ENCODE peak calls at places on chromosomes 3 and 15, in five cellular contexts. One of them, this sample, is unnamed.

GRCh38 chr15:45522931-45523331 is 376 bp upstream of the SLC30A4 start:
- DNase-seq in foreskin fibroblast: peak; percentile 23
- DNase-seq in mucosa of descending colon: no peak
- DNase-seq in MM.1S: peak; percentile 9
- DNase-seq in ovary: no peak
- DNase-seq in this sample: peak; percentile 41

GRCh38 chr3:153042088-153042487 is 119.9 kb upstream of the RAP2B start:
- DNase-seq in foreskin fibroblast: no peak
- DNase-seq in mucosa of descending colon: no peak
- DNase-seq in MM.1S: no peak
- DNase-seq in ovary: no peak
- DNase-seq in this sample: no peak

GRCh38 chr15:98658831-98659699 is 10.7 kb downstream of the IGF1R start:
- DNase-seq in foreskin fibroblast: no peak
- DNase-seq in mucosa of descending colon: no peak
- DNase-seq in MM.1S: peak; percentile 64
- DNase-seq in ovary: no peak
- DNase-seq in this sample: peak; percentile 39

GRCh38 chr3:32432711-32433530 is 41.3 kb downstream of the CMTM7 start:
- DNase-seq in foreskin fibroblast: peak; percentile 28
- DNase-seq in mucosa of descending colon: no peak
- DNase-seq in MM.1S: peak; percentile 83
- DNase-seq in ovary: no peak
- DNase-seq in this sample: no peak

GRCh38 chr3:52054689-52055511 is 1.5 kb downstream of the DUSP7 start:
- DNase-seq in foreskin fibroblast: no peak
- DNase-seq in mucosa of descending colon: peak; percentile 65
- DNase-seq in MM.1S: peak; percentile 21
- DNase-seq in ovary: peak; percentile 61
- DNase-seq in this sample: no peak

GRCh38 chr3:111714305-111714704 is 119.2 kb upstream of the ZBED2 start:
- DNase-seq in foreskin fibroblast: no peak
- DNase-seq in mucosa of descending colon: no peak
- DNase-seq in MM.1S: no peak
- DNase-seq in ovary: no peak
- DNase-seq in this sample: peak; percentile 48

GRCh38 chr3:152405915-152406802 is 137.4 kb downstream of the MBNL1 start:
- DNase-seq in foreskin fibroblast: peak; percentile 81
- DNase-seq in mucosa of descending colon: no peak
- DNase-seq in MM.1S: no peak
- DNase-seq in ovary: no peak
- DNase-seq in this sample: peak; percentile 70

GRCh38 chr3:47475029-47475569 is 642 bp downstream of the SCAP start:
- DNase-seq in foreskin fibroblast: peak; percentile 11
- DNase-seq in mucosa of descending colon: no peak
- DNase-seq in MM.1S: peak; percentile 22
- DNase-seq in ovary: no peak
- DNase-seq in this sample: peak; percentile 33

GRCh38 chr3:17023006-17023664 is 138.4 kb downstream of the PLCL2 start:
- DNase-seq in foreskin fibroblast: no peak
- DNase-seq in mucosa of descending colon: no peak
- DNase-seq in MM.1S: no peak
- DNase-seq in ovary: no peak
- DNase-seq in this sample: peak; percentile 26

GRCh38 chr3:185009650-185010049 is 143.2 kb downstream of the C3orf70 start:
- DNase-seq in foreskin fibroblast: no peak
- DNase-seq in mucosa of descending colon: no peak
- DNase-seq in MM.1S: no peak
- DNase-seq in ovary: no peak
- DNase-seq in this sample: no peak

GRCh38 chr3:42071720-42072582 is 19.2 kb upstream of the TRAK1 start:
- DNase-seq in foreskin fibroblast: peak; percentile 55
- DNase-seq in mucosa of descending colon: peak; percentile 75
- DNase-seq in MM.1S: peak; percentile 85
- DNase-seq in ovary: peak; percentile 63
- DNase-seq in this sample: peak; percentile 72

GRCh38 chr3:78101363-78101762 is 1061.5 kb downstream of the ROBO2 start:
- DNase-seq in foreskin fibroblast: peak; percentile 47
- DNase-seq in mucosa of descending colon: no peak
- DNase-seq in MM.1S: no peak
- DNase-seq in ovary: no peak
- DNase-seq in this sample: peak; percentile 90

GRCh38 chr15:78988361-78988911 is 43.6 kb upstream of the CTSH start:
- DNase-seq in foreskin fibroblast: peak; percentile 98
- DNase-seq in mucosa of descending colon: peak; percentile 79
- DNase-seq in MM.1S: no peak
- DNase-seq in ovary: peak; percentile 27
- DNase-seq in this sample: peak; percentile 97

GRCh38 chr15:31111091-31111647 is 9.6 kb upstream of the TRPM1 start:
- DNase-seq in foreskin fibroblast: no peak
- DNase-seq in mucosa of descending colon: no peak
- DNase-seq in MM.1S: no peak
- DNase-seq in ovary: no peak
- DNase-seq in this sample: no peak

GRCh38 chr15:47678047-47678446 is 39.3 kb upstream of the SEMA6D start:
- DNase-seq in foreskin fibroblast: no peak
- DNase-seq in mucosa of descending colon: no peak
- DNase-seq in MM.1S: no peak
- DNase-seq in ovary: no peak
- DNase-seq in this sample: no peak

GRCh38 chr15:28084547-28084946 is 14.6 kb downstream of the OCA2 start:
- DNase-seq in foreskin fibroblast: no peak
- DNase-seq in mucosa of descending colon: no peak
- DNase-seq in MM.1S: no peak
- DNase-seq in ovary: no peak
- DNase-seq in this sample: no peak

GRCh38 chr3:151724846-151725562 is 8.7 kb upstream of the AADACL2 start:
- DNase-seq in foreskin fibroblast: no peak
- DNase-seq in mucosa of descending colon: no peak
- DNase-seq in MM.1S: no peak
- DNase-seq in ovary: no peak
- DNase-seq in this sample: no peak

GRCh38 chr3:130746296-130747039 is at the start of gene PIK3R4:
- DNase-seq in foreskin fibroblast: peak; percentile 95
- DNase-seq in mucosa of descending colon: peak; percentile 92
- DNase-seq in MM.1S: peak; percentile 98
- DNase-seq in ovary: peak; percentile 92
- DNase-seq in this sample: peak; percentile 97

GRCh38 chr3:130748520-130748919 is 1.9 kb upstream of the PIK3R4 start:
- DNase-seq in foreskin fibroblast: no peak
- DNase-seq in mucosa of descending colon: no peak
- DNase-seq in MM.1S: no peak
- DNase-seq in ovary: no peak
- DNase-seq in this sample: no peak

GRCh38 chr3:130743354-130743753 is 3.3 kb downstream of the PIK3R4 start:
- DNase-seq in foreskin fibroblast: no peak
- DNase-seq in mucosa of descending colon: no peak
- DNase-seq in MM.1S: no peak
- DNase-seq in ovary: no peak
- DNase-seq in this sample: no peak

GRCh38 chr3:130748981-130749380 is 2.4 kb upstream of the PIK3R4 start:
- DNase-seq in foreskin fibroblast: peak; percentile 20
- DNase-seq in mucosa of descending colon: no peak
- DNase-seq in MM.1S: no peak
- DNase-seq in ovary: no peak
- DNase-seq in this sample: no peak
- H3K4me3 ChIP-seq in foreskin fibroblast: peak overlapping the region; percentile 65
- H3K4me3 ChIP-seq in mucosa of descending colon: no peak overlapping the region
- H3K4me3 ChIP-seq in MM.1S: no peak overlapping the region
- H3K4me3 ChIP-seq in ovary: no peak overlapping the region
- H3K4me3 ChIP-seq in this sample: no peak overlapping the region

DNA sequence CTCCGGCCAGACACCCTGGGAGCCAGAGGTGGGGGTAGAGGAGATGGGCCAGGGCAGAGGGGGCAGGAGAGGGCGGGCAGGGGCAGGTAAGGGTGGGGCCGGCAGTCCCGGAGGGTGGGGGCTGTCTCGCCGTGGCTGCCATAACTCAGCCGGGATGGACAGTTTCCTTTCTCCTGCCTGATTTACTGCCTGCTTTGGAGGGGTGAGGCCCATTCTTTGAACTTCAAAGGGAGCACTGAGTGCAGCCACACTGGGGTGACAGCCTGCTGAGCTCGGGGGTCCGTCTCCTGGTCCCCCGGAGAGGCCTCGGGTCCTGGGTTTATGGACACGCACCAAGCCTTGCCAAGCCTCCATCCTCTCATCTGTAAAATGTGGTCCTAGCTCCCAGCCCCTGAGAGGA is 135.4 kb downstream of the FBLN2 start:
- DNase-seq in foreskin fibroblast: no peak
- DNase-seq in mucosa of descending colon: no peak
- DNase-seq in MM.1S: no peak
- DNase-seq in ovary: no peak
- DNase-seq in this sample: no peak
- TF ChIP-seq CTCF in foreskin fibroblast: no peak
- TF ChIP-seq CTCF in mucosa of descending colon: no peak
- TF ChIP-seq CTCF in MM.1S: no peak
- TF ChIP-seq CTCF in ovary: no peak
- TF ChIP-seq CTCF in this sample: no peak

GRCh38 chr3:27729325-27729724 is 7.2 kb upstream of the EOMES start:
- DNase-seq in foreskin fibroblast: no peak
- DNase-seq in mucosa of descending colon: no peak
- DNase-seq in MM.1S: no peak
- DNase-seq in ovary: no peak
- DNase-seq in this sample: no peak

GRCh38 chr3:27726240-27726639 is 4.1 kb upstream of the EOMES start:
- DNase-seq in foreskin fibroblast: no peak
- DNase-seq in mucosa of descending colon: no peak
- DNase-seq in MM.1S: no peak
- DNase-seq in ovary: no peak
- DNase-seq in this sample: no peak

GRCh38 chr3:27730774-27731659 is 8.9 kb upstream of the EOMES start:
- DNase-seq in foreskin fibroblast: no peak
- DNase-seq in mucosa of descending colon: no peak
- DNase-seq in MM.1S: no peak
- DNase-seq in ovary: no peak
- DNase-seq in this sample: no peak

GRCh38 chr3:27729748-27730611 is 7.9 kb upstream of the EOMES start:
- DNase-seq in foreskin fibroblast: no peak
- DNase-seq in mucosa of descending colon: no peak
- DNase-seq in MM.1S: no peak
- DNase-seq in ovary: no peak
- DNase-seq in this sample: no peak

GRCh38 chr3:27728195-27729087 is 6.3 kb upstream of the EOMES start:
- DNase-seq in foreskin fibroblast: no peak
- DNase-seq in mucosa of descending colon: no peak
- DNase-seq in MM.1S: no peak
- DNase-seq in ovary: no peak
- DNase-seq in this sample: no peak
- H3K4me3 ChIP-seq in foreskin fibroblast: no peak overlapping the region
- H3K4me3 ChIP-seq in mucosa of descending colon: no peak overlapping the region
- H3K4me3 ChIP-seq in MM.1S: no peak overlapping the region
- H3K4me3 ChIP-seq in ovary: no peak overlapping the region
- H3K4me3 ChIP-seq in this sample: no peak overlapping the region

GRCh38 chr3:179872842-179873241 is 163.9 kb downstream of the PEX5L start:
- DNase-seq in foreskin fibroblast: no peak
- DNase-seq in mucosa of descending colon: no peak
- DNase-seq in MM.1S: no peak
- DNase-seq in ovary: no peak
- DNase-seq in this sample: no peak
- TF ChIP-seq CTCF in foreskin fibroblast: no peak
- TF ChIP-seq CTCF in mucosa of descending colon: no peak
- TF ChIP-seq CTCF in MM.1S: no peak
- TF ChIP-seq CTCF in ovary: no peak
- TF ChIP-seq CTCF in this sample: no peak

GRCh38 chr3:38555926-38556325 is 59.8 kb downstream of the EXOG start:
- DNase-seq in foreskin fibroblast: no peak
- DNase-seq in mucosa of descending colon: no peak
- DNase-seq in MM.1S: no peak
- DNase-seq in ovary: no peak
- DNase-seq in this sample: no peak

GRCh38 chr3:38558864-38559263 is 62.7 kb downstream of the EXOG start:
- DNase-seq in foreskin fibroblast: no peak
- DNase-seq in mucosa of descending colon: no peak
- DNase-seq in MM.1S: no peak
- DNase-seq in ovary: no peak
- DNase-seq in this sample: no peak

GRCh38 chr3:38555149-38555840 is 59.2 kb downstream of the EXOG start:
- DNase-seq in foreskin fibroblast: no peak
- DNase-seq in mucosa of descending colon: no peak
- DNase-seq in MM.1S: no peak
- DNase-seq in ovary: no peak
- DNase-seq in this sample: no peak

GRCh38 chr3:38554127-38554827 is 58.1 kb downstream of the EXOG start:
- DNase-seq in foreskin fibroblast: no peak
- DNase-seq in mucosa of descending colon: no peak
- DNase-seq in MM.1S: no peak
- DNase-seq in ovary: no peak
- DNase-seq in this sample: no peak

DNA sequence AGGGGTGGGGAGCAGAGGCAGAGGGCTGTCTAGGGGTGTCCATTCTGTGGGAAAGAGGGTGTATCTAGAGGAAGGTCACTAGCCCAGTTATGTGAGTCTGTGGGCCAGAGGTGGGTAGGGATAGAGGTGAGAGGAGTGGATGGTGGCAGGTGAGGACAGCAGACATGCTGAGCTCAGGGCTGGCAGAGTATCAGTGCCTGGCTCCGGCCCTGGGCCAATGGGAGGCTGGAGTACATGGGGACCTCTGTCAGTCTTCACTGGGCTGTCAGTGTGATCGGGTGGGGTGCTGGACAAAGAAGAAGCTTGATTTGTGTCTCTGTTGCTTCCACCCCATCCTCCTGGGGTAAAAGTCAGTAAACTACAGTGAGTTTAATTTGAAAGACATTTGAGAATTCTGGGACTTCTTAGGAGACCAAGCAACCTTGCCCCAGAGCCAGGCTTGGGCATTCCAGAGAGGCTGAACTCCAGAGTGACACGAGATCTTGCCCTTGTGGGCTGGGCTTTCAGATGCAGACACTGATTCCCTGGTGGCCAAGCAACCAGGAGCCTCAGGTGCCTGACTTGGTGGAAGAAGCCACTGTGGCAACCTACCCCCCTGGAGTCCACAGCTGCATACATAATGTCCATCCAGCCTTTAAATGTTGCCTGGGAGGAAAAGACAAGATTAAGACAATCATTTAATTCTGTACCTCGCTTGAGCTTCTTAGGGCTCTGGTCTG is 60.7 kb downstream of the EXOG start:
- DNase-seq in foreskin fibroblast: no peak
- DNase-seq in mucosa of descending colon: no peak
- DNase-seq in MM.1S: no peak
- DNase-seq in ovary: no peak
- DNase-seq in this sample: no peak
- H3K4me3 ChIP-seq in foreskin fibroblast: no peak overlapping the region
- H3K4me3 ChIP-seq in mucosa of descending colon: no peak overlapping the region
- H3K4me3 ChIP-seq in MM.1S: no peak overlapping the region
- H3K4me3 ChIP-seq in ovary: no peak overlapping the region
- H3K4me3 ChIP-seq in this sample: no peak overlapping the region

This sample was measured in astrocyte of the spinal cord.